ENCODE peak calls at places on chromosomes 13 and 19, in five cellular contexts. One of them, this sample, is unnamed.

GRCh38 chr19:55516878-55517620 is 19.9 kb downstream of the SBK2 start:
- DNase-seq in stomach: peak; percentile 97
- DNase-seq in breast epithelium: peak; percentile 92
- DNase-seq in cardiac muscle cell: peak; percentile 95
- DNase-seq in ovary: peak; percentile 90
- DNase-seq in this sample: peak; percentile 92

GRCh38 chr19:5534787-5535586 is 32.8 kb downstream of the TINCR start:
- DNase-seq in stomach: no peak
- DNase-seq in breast epithelium: no peak
- DNase-seq in cardiac muscle cell: no peak
- DNase-seq in ovary: no peak
- DNase-seq in this sample: peak; percentile 6

GRCh38 chr13:40187324-40187795 is 479.1 kb downstream of the FOXO1 start:
- DNase-seq in stomach: no peak
- DNase-seq in breast epithelium: no peak
- DNase-seq in cardiac muscle cell: no peak
- DNase-seq in ovary: no peak
- DNase-seq in this sample: no peak

GRCh38 chr13:48761256-48761655 is 107.5 kb downstream of the CYSLTR2 start:
- DNase-seq in stomach: no peak
- DNase-seq in breast epithelium: no peak
- DNase-seq in cardiac muscle cell: no peak
- DNase-seq in ovary: no peak
- DNase-seq in this sample: no peak

GRCh38 chr13:74067818-74068217 is 66.4 kb downstream of the KLF12 start:
- DNase-seq in stomach: no peak
- DNase-seq in breast epithelium: no peak
- DNase-seq in cardiac muscle cell: no peak
- DNase-seq in ovary: no peak
- DNase-seq in this sample: no peak

GRCh38 chr13:109344552-109345157 is 441.7 kb downstream of the IRS2 start:
- DNase-seq in stomach: no peak
- DNase-seq in breast epithelium: no peak
- DNase-seq in cardiac muscle cell: no peak
- DNase-seq in ovary: no peak
- DNase-seq in this sample: peak; percentile 4

GRCh38 chr19:8686549-8686948 is 12.0 kb downstream of the ACTL9 start:
- DNase-seq in stomach: no peak
- DNase-seq in breast epithelium: no peak
- DNase-seq in cardiac muscle cell: no peak
- DNase-seq in ovary: no peak
- DNase-seq in this sample: no peak

GRCh38 chr13:64527561-64527960 is 2702.6 kb downstream of the PCDH9 start:
- DNase-seq in stomach: no peak
- DNase-seq in breast epithelium: no peak
- DNase-seq in cardiac muscle cell: no peak
- DNase-seq in ovary: no peak
- DNase-seq in this sample: no peak

GRCh38 chr13:92842145-92842544 is 384.5 kb upstream of the GPC6 start:
- DNase-seq in stomach: no peak
- DNase-seq in breast epithelium: no peak
- DNase-seq in cardiac muscle cell: no peak
- DNase-seq in ovary: no peak
- DNase-seq in this sample: peak; percentile 96

GRCh38 chr13:26946675-26947342 is 186.2 kb upstream of the GPR12 start:
- DNase-seq in stomach: no peak
- DNase-seq in breast epithelium: no peak
- DNase-seq in cardiac muscle cell: peak; percentile 75
- DNase-seq in ovary: no peak
- DNase-seq in this sample: peak; percentile 86

GRCh38 chr13:31053098-31053497 is 108.6 kb downstream of the HSPH1 start:
- DNase-seq in stomach: no peak
- DNase-seq in breast epithelium: peak; percentile 76
- DNase-seq in cardiac muscle cell: no peak
- DNase-seq in ovary: no peak
- DNase-seq in this sample: no peak

GRCh38 chr19:47109541-47110375 is 3.8 kb downstream of the ZC3H4 start:
- DNase-seq in stomach: no peak
- DNase-seq in breast epithelium: no peak
- DNase-seq in cardiac muscle cell: no peak
- DNase-seq in ovary: no peak
- DNase-seq in this sample: peak; percentile 58

GRCh38 chr19:55210120-55210493 is 806 bp upstream of the PTPRH start:
- DNase-seq in stomach: peak; percentile 48
- DNase-seq in breast epithelium: no peak
- DNase-seq in cardiac muscle cell: no peak
- DNase-seq in ovary: no peak
- DNase-seq in this sample: peak; percentile 96

GRCh38 chr13:24737042-24737441 is 26.9 kb upstream of the RNF17 start:
- DNase-seq in stomach: no peak
- DNase-seq in breast epithelium: no peak
- DNase-seq in cardiac muscle cell: no peak
- DNase-seq in ovary: no peak
- DNase-seq in this sample: no peak

GRCh38 chr13:79775830-79776229 is 294.9 kb downstream of the NDFIP2 start:
- DNase-seq in stomach: peak; percentile 29
- DNase-seq in breast epithelium: no peak
- DNase-seq in cardiac muscle cell: peak; percentile 81
- DNase-seq in ovary: no peak
- DNase-seq in this sample: peak; percentile 90

GRCh38 chr19:18629166-18630088 is 7.4 kb upstream of the KLHL26 start:
- DNase-seq in stomach: no peak
- DNase-seq in breast epithelium: no peak
- DNase-seq in cardiac muscle cell: no peak
- DNase-seq in ovary: no peak
- DNase-seq in this sample: no peak

GRCh38 chr13:44969858-44970484 is 19.3 kb downstream of the NUFIP1 start:
- DNase-seq in stomach: no peak
- DNase-seq in breast epithelium: no peak
- DNase-seq in cardiac muscle cell: peak; percentile 70
- DNase-seq in ovary: no peak
- DNase-seq in this sample: peak; percentile 82

GRCh38 chr13:29771247-29771646 is 79.2 kb downstream of the UBL3 start:
- DNase-seq in stomach: no peak
- DNase-seq in breast epithelium: no peak
- DNase-seq in cardiac muscle cell: peak; percentile 8
- DNase-seq in ovary: no peak
- DNase-seq in this sample: peak; percentile 70

GRCh38 chr13:95136638-95137037 is 164.6 kb downstream of the ABCC4 start:
- DNase-seq in stomach: no peak
- DNase-seq in breast epithelium: no peak
- DNase-seq in cardiac muscle cell: no peak
- DNase-seq in ovary: no peak
- DNase-seq in this sample: no peak

GRCh38 chr19:3046621-3047306 is 15.5 kb downstream of the TLE5 start:
- DNase-seq in stomach: no peak
- DNase-seq in breast epithelium: no peak
- DNase-seq in cardiac muscle cell: peak; percentile 51
- DNase-seq in ovary: peak; percentile 83
- DNase-seq in this sample: no peak

GRCh38 chr19:3045885-3046603 is 16.3 kb downstream of the TLE5 start:
- DNase-seq in stomach: no peak
- DNase-seq in breast epithelium: no peak
- DNase-seq in cardiac muscle cell: peak; percentile 32
- DNase-seq in ovary: no peak
- DNase-seq in this sample: no peak

GRCh38 chr19:3047307-3048189 is 14.7 kb downstream of the TLE5 start:
- DNase-seq in stomach: peak; percentile 87
- DNase-seq in breast epithelium: peak; percentile 82
- DNase-seq in cardiac muscle cell: peak; percentile 80
- DNase-seq in ovary: peak; percentile 91
- DNase-seq in this sample: peak; percentile 69

GRCh38 chr19:3048190-3048533 is 14.1 kb downstream of the TLE5 start:
- DNase-seq in stomach: no peak
- DNase-seq in breast epithelium: no peak
- DNase-seq in cardiac muscle cell: no peak
- DNase-seq in ovary: no peak
- DNase-seq in this sample: no peak

GRCh38 chr19:3049089-3049488 is 13.2 kb downstream of the TLE5 start:
- DNase-seq in stomach: no peak
- DNase-seq in breast epithelium: no peak
- DNase-seq in cardiac muscle cell: no peak
- DNase-seq in ovary: no peak
- DNase-seq in this sample: no peak
- H3K4me3 ChIP-seq in stomach: no peak overlapping the region
- H3K4me3 ChIP-seq in breast epithelium: no peak overlapping the region
- H3K4me3 ChIP-seq in cardiac muscle cell: no peak overlapping the region
- H3K4me3 ChIP-seq in ovary: no peak overlapping the region
- H3K4me3 ChIP-seq in this sample: no peak overlapping the region

GRCh38 chr13:110705826-110706569 is at the start of gene CARS2:
- DNase-seq in stomach: peak; percentile 98
- DNase-seq in breast epithelium: peak; percentile 91
- DNase-seq in cardiac muscle cell: peak; percentile 96
- DNase-seq in ovary: peak; percentile 94
- DNase-seq in this sample: peak; percentile 91
- TF ChIP-seq CTCF in stomach: no peak
- TF ChIP-seq CTCF in breast epithelium: no peak
- TF ChIP-seq CTCF in cardiac muscle cell: no peak
- TF ChIP-seq CTCF in ovary: no peak
- TF ChIP-seq CTCF in this sample: peak; percentile 23

GRCh38 chr19:41994521-41994971 is 516 bp upstream of the ATP1A3 start:
- DNase-seq in stomach: no peak
- DNase-seq in breast epithelium: no peak
- DNase-seq in cardiac muscle cell: no peak
- DNase-seq in ovary: no peak
- DNase-seq in this sample: no peak
- H3K4me3 ChIP-seq in stomach: peak overlapping the region; percentile 52
- H3K4me3 ChIP-seq in breast epithelium: peak overlapping the region; percentile 57
- H3K4me3 ChIP-seq in cardiac muscle cell: no peak overlapping the region
- H3K4me3 ChIP-seq in ovary: no peak overlapping the region
- H3K4me3 ChIP-seq in this sample: no peak overlapping the region

GRCh38 chr19:34844254-34844653 is 71.2 kb upstream of the ZNF599 start:
- DNase-seq in stomach: peak; percentile 3
- DNase-seq in breast epithelium: no peak
- DNase-seq in cardiac muscle cell: no peak
- DNase-seq in ovary: no peak
- DNase-seq in this sample: no peak

GRCh38 chr19:34837262-34837661 is 64.2 kb upstream of the ZNF599 start:
- DNase-seq in stomach: peak; percentile 25
- DNase-seq in breast epithelium: no peak
- DNase-seq in cardiac muscle cell: no peak
- DNase-seq in ovary: no peak
- DNase-seq in this sample: no peak

GRCh38 chr19:34838248-34838647 is 65.2 kb upstream of the ZNF599 start:
- DNase-seq in stomach: peak; percentile 17
- DNase-seq in breast epithelium: no peak
- DNase-seq in cardiac muscle cell: peak; percentile 25
- DNase-seq in ovary: no peak
- DNase-seq in this sample: no peak

GRCh38 chr19:34838753-34839431 is 65.9 kb upstream of the ZNF599 start:
- DNase-seq in stomach: peak; percentile 25
- DNase-seq in breast epithelium: no peak
- DNase-seq in cardiac muscle cell: peak; percentile 55
- DNase-seq in ovary: no peak
- DNase-seq in this sample: peak; percentile 1

DNA sequence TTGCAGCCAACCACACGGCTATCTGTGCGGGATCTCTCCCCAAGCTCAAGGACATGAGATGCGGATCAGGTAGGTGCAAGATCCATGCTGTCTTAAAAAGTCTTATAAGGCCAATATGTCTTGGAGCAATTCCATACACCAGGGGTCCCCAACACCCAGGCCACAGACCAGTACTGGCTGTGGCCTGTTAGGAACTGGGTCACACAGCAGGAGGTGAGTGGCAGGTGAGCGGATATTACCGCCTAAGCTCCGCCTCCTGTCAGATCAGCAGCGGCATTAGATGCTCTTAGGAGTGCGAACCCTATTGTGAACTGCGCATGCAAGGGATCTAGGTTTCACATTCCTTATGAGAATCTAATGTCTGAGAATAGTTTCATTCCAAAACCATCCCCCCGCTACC is 68.8 kb upstream of the ZNF599 start:
- DNase-seq in stomach: no peak
- DNase-seq in breast epithelium: no peak
- DNase-seq in cardiac muscle cell: no peak
- DNase-seq in ovary: no peak
- DNase-seq in this sample: no peak
- TF ChIP-seq CTCF in stomach: no peak
- TF ChIP-seq CTCF in breast epithelium: no peak
- TF ChIP-seq CTCF in cardiac muscle cell: no peak
- TF ChIP-seq CTCF in ovary: no peak
- TF ChIP-seq CTCF in this sample: no peak

DNA sequence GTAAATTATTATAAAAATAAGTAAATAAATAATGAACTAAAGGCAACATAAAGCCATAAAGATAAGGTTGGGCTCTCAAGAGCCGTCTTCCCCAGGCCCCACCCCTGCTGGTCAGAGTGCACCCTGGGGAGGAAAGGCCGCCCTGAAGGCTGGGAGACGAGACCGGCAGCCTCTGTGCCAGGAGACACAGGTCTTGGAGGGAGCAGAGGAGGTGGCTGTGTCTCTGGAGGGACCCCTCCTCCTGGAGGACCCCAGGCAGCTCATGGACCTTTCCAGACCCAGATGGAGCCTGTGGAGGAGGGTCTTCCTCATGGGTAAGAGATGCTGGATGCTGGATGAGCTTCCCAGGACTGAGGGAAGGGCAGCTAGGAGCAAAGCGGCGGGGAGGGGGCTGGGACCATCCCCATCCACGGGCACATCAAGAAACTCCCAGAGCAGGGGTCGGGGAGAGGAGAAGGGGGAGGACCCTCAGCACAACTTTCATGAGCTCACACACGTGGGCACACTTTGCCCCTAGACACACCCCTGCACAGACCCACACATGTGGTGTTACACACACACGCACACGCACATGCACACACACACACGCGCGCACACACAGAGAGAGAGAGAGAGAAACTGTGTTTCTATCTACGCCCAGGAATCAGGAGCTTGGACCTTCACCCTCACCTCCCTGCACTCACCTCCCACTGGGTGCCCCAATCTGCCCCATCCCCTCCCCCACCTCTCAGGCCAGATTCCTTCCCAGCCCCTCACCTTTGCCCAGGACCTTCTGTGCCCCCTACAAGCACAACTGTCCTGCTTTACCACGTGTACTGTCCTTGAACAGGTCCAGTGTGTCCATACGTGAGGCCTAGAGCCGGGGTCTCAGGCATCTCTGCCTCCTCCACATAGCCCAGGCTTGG is at the start of gene CEACAM18:
- DNase-seq in stomach: no peak
- DNase-seq in breast epithelium: no peak
- DNase-seq in cardiac muscle cell: no peak
- DNase-seq in ovary: no peak
- DNase-seq in this sample: no peak
- H3K4me3 ChIP-seq in stomach: no peak within 1 kb of the TSS
- H3K4me3 ChIP-seq in breast epithelium: no peak within 1 kb of the TSS
- H3K4me3 ChIP-seq in cardiac muscle cell: no peak within 1 kb of the TSS
- H3K4me3 ChIP-seq in ovary: no peak within 1 kb of the TSS
- H3K4me3 ChIP-seq in this sample: no peak within 1 kb of the TSS

GRCh38 chr13:23175920-23176319 is 4.9 kb upstream of the SGCG start:
- DNase-seq in stomach: no peak
- DNase-seq in breast epithelium: no peak
- DNase-seq in cardiac muscle cell: no peak
- DNase-seq in ovary: no peak
- DNase-seq in this sample: peak; percentile 10
- TF ChIP-seq CTCF in stomach: no peak
- TF ChIP-seq CTCF in breast epithelium: no peak
- TF ChIP-seq CTCF in cardiac muscle cell: peak; percentile 43
- TF ChIP-seq CTCF in ovary: no peak
- TF ChIP-seq CTCF in this sample: peak; percentile 41